ENCODE peak calls at places on chromosomes 3 and 15, in seven cellular contexts. S, W, Y, N, V, C and D are unnamed samples.

GRCh38 chr3:141491929-141492328 is 5.1 kb downstream of the RASA2 start:
- DNase-seq in S (no peak), W (no peak), Y (no peak), N (no peak), V (no peak), C (no peak), D (no peak)

GRCh38 chr15:43808435-43808950 is 8.1 kb downstream of the HYPK start:
- DNase-seq in S (no peak), W (no peak), Y (no peak), N (no peak), V (no peak), C (no peak), D (no peak)

GRCh38 chr3:36928220-36928619 is 16.6 kb downstream of the TRANK1 start:
- DNase-seq in S (no peak), W (no peak), Y (no peak), N (no peak), V (no peak), C (no peak), D (no peak)

GRCh38 chr15:59311245-59311644 is 61.4 kb downstream of the MYO1E start:
- DNase-seq in S (no peak), W (no peak), Y (no peak), N (no peak), V (no peak), C (no peak), D (no peak)

GRCh38 chr15:71575474-71576045 is 234.8 kb upstream of the NR2E3 start:
- DNase-seq in S (no peak), W (peak), Y (no peak), N (no peak), V (peak), C (no peak), D (peak)

GRCh38 chr3:30720586-30721313 is 114.3 kb downstream of the TGFBR2 start:
- DNase-seq in S (no peak), W (peak), Y (peak), N (peak), V (no peak), C (no peak), D (no peak)

GRCh38 chr3:66397745-66398144 is 103.1 kb downstream of the LRIG1 start:
- DNase-seq in S (peak), W (no peak), Y (no peak), N (no peak), V (no peak), C (peak), D (no peak)

GRCh38 chr3:102074951-102075350 is 225.6 kb downstream of the NFKBIZ start:
- DNase-seq in S (no peak), W (no peak), Y (no peak), N (no peak), V (no peak), C (no peak), D (no peak)

GRCh38 chr15:70077436-70077835 is 20.3 kb downstream of the TLE3 start:
- DNase-seq in S (no peak), W (no peak), Y (no peak), N (no peak), V (no peak), C (no peak), D (no peak)

DNA sequence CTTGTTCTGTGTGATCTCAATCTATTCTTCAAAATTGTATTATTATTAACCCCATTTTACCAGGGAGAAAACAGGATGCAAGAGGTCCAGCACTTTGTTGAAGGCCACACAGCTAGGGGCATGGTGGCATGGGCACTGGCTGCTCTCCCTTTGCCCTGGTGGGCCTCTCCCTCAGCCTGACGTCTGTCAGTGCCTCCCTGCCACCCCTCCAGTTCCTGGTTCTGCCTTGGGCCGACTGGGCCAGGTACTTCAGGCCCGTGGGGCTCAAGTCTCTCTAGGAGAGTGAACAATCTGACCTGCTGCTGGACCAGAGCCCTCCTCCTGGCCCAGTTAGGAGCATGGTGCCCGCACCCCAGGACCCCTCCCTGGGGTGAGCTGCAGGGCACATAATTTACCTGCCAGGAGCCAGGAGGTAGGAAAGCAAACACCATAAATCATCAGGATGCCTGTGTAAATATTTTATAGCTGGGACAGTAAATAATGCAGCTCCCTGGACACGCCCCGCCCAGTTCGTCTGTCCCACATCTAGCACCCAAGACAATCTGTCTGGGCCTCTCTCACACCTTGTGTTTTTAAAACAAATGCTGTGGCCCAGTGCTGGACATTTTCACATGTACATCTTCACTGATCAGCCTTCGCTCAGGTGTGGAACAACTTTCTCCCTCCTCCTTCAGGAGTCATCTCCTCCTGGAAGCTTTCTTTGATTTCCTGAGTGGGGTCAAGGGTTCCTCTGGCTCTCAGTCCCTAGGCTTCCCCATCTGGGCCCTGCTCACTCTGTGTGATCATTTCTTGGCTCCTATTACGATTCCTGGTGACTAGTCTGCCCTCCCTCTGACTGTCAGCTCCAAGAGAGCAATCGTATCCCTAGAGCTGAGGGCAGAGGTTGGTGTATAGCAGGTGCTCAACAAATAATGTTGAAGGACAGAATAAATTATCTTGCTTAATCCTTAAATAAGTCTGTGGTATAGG is 15.2 kb upstream of the RFT1 start:
- DNase-seq in S (no peak), W (peak), Y (no peak), N (no peak), V (no peak), C (no peak), D (no peak)
- TF ChIP-seq REST in S (no peak), W (no peak), Y (no peak), N (no peak), V (no peak), C (no peak), D (no peak)

GRCh38 chr3:183823963-183824362 is 1.4 kb downstream of the MAP6D1 start:
- DNase-seq in S (no peak), W (no peak), Y (no peak), N (no peak), V (peak), C (no peak), D (no peak)
- TF ChIP-seq REST in S (no peak), W (no peak), Y (no peak), N (no peak), V (no peak), C (no peak), D (no peak)

GRCh38 chr3:11157406-11157805 is 3.1 kb downstream of the HRH1 start:
- DNase-seq in S (no peak), W (no peak), Y (no peak), N (no peak), V (no peak), C (no peak), D (no peak)
- TF ChIP-seq REST in S (no peak), W (no peak), Y (no peak), N (no peak), V (no peak), C (no peak), D (no peak)

DNA sequence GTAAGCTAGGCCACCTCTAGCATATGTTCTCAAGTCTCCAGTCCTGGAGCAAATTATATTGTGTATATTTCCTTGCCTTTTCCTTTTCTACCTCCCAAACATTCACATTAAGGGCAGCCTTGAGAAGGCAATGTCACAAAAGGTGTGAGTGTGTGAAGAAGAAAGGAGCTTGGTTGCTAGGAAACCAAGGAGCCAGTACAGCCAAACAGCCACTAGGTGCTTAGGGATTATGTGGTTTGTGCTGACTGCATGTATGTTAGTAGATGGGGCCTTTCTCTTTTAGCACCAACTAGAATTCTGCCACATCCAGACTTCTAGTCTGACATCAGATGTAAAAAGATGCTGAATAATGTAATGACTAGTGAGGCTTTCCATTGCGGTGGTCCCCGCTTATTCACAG is 118.8 kb upstream of the DAZL start:
- DNase-seq in S (no peak), W (peak), Y (peak), N (no peak), V (peak), C (no peak), D (no peak)
- TF ChIP-seq REST in S (no peak), W (no peak), Y (no peak), N (no peak), V (no peak), C (no peak), D (no peak)

GRCh38 chr15:94478763-94479162 is 247.4 kb downstream of the MCTP2 start:
- DNase-seq in S (no peak), W (no peak), Y (no peak), N (no peak), V (no peak), C (no peak), D (no peak)
- TF ChIP-seq REST in S (no peak), W (no peak), Y (no peak), N (no peak), V (no peak), C (no peak), D (no peak)

GRCh38 chr3:156831006-156831405 is 4.9 kb downstream of the LEKR1 start:
- DNase-seq in S (no peak), W (no peak), Y (no peak), N (no peak), V (peak), C (no peak), D (no peak)
- TF ChIP-seq REST in S (no peak), W (no peak), Y (no peak), N (no peak), V (no peak), C (no peak), D (no peak)